ENCODE peak calls at places on chromosomes 3 and 15, in five cellular contexts. One of them, this sample, is unnamed.

GRCh38 chr3:123799544-123800351 is 84.4 kb downstream of the MYLK start:
- DNase-seq in heart left ventricle: no peak
- DNase-seq in coronary artery: no peak
- DNase-seq in thoracic aorta: no peak
- DNase-seq in brain microvascular endothelial cell: peak
- DNase-seq in this sample: peak

GRCh38 chr3:81249540-81250029 is 511.9 kb downstream of the GBE1 start:
- DNase-seq in coronary artery: no peak
- DNase-seq in thoracic aorta: no peak
- DNase-seq in heart left ventricle: no peak
- DNase-seq in brain microvascular endothelial cell: peak
- DNase-seq in this sample: peak

GRCh38 chr15:75025102-75025501 is 1.7 kb downstream of the PPCDC start:
- DNase-seq in heart left ventricle: no peak
- DNase-seq in brain microvascular endothelial cell: no peak
- DNase-seq in thoracic aorta: no peak
- DNase-seq in coronary artery: no peak
- DNase-seq in this sample: no peak

GRCh38 chr3:58617338-58617761 is 40.2 kb upstream of the FAM107A start:
- DNase-seq in thoracic aorta: no peak
- DNase-seq in coronary artery: no peak
- DNase-seq in brain microvascular endothelial cell: no peak
- DNase-seq in heart left ventricle: no peak
- DNase-seq in this sample: no peak

GRCh38 chr15:28986108-28986507 is 100.3 kb downstream of the APBA2 start:
- DNase-seq in brain microvascular endothelial cell: no peak
- DNase-seq in coronary artery: no peak
- DNase-seq in thoracic aorta: no peak
- DNase-seq in heart left ventricle: no peak
- DNase-seq in this sample: no peak

GRCh38 chr3:50985893-50986292 is 311.2 kb downstream of the DOCK3 start:
- DNase-seq in brain microvascular endothelial cell: no peak
- DNase-seq in heart left ventricle: no peak
- DNase-seq in coronary artery: no peak
- DNase-seq in thoracic aorta: no peak
- DNase-seq in this sample: no peak

GRCh38 chr15:57654136-57654845 is 52.2 kb upstream of the POLR2M start:
- DNase-seq in coronary artery: no peak
- DNase-seq in heart left ventricle: no peak
- DNase-seq in brain microvascular endothelial cell: no peak
- DNase-seq in thoracic aorta: no peak
- DNase-seq in this sample: no peak

GRCh38 chr3:113533534-113533892 is 1.2 kb downstream of the SIDT1 start:
- DNase-seq in coronary artery: no peak
- DNase-seq in thoracic aorta: no peak
- DNase-seq in brain microvascular endothelial cell: no peak
- DNase-seq in heart left ventricle: no peak
- DNase-seq in this sample: no peak

GRCh38 chr3:18419232-18419631 is 5.9 kb downstream of the SATB1 start:
- DNase-seq in heart left ventricle: no peak
- DNase-seq in brain microvascular endothelial cell: no peak
- DNase-seq in coronary artery: no peak
- DNase-seq in thoracic aorta: no peak
- DNase-seq in this sample: no peak

GRCh38 chr3:171892457-171892856 is 49.3 kb downstream of the TMEM212 start:
- DNase-seq in coronary artery: no peak
- DNase-seq in thoracic aorta: no peak
- DNase-seq in heart left ventricle: no peak
- DNase-seq in brain microvascular endothelial cell: no peak
- DNase-seq in this sample: no peak

GRCh38 chr15:38650936-38651327 is 86.3 kb upstream of the RASGRP1 start:
- DNase-seq in heart left ventricle: no peak
- DNase-seq in coronary artery: no peak
- DNase-seq in thoracic aorta: no peak
- DNase-seq in brain microvascular endothelial cell: no peak
- DNase-seq in this sample: no peak

GRCh38 chr3:27544372-27544865 is 60.2 kb upstream of the SLC4A7 start:
- DNase-seq in thoracic aorta: no peak
- DNase-seq in brain microvascular endothelial cell: no peak
- DNase-seq in coronary artery: no peak
- DNase-seq in heart left ventricle: no peak
- DNase-seq in this sample: peak

GRCh38 chr3:188449421-188449820 is 295.5 kb downstream of the LPP start:
- DNase-seq in coronary artery: no peak
- DNase-seq in thoracic aorta: no peak
- DNase-seq in brain microvascular endothelial cell: no peak
- DNase-seq in heart left ventricle: no peak
- DNase-seq in this sample: no peak

GRCh38 chr3:61233828-61234227 is 17.4 kb downstream of the FHIT start:
- DNase-seq in brain microvascular endothelial cell: no peak
- DNase-seq in thoracic aorta: no peak
- DNase-seq in heart left ventricle: no peak
- DNase-seq in coronary artery: no peak
- DNase-seq in this sample: no peak

GRCh38 chr3:106844638-106845037 is 532.6 kb upstream of the CCDC54 start:
- DNase-seq in heart left ventricle: no peak
- DNase-seq in coronary artery: no peak
- DNase-seq in brain microvascular endothelial cell: no peak
- DNase-seq in thoracic aorta: no peak
- DNase-seq in this sample: no peak

GRCh38 chr15:94300612-94301011 is 69.3 kb downstream of the MCTP2 start:
- DNase-seq in heart left ventricle: no peak
- DNase-seq in brain microvascular endothelial cell: no peak
- DNase-seq in coronary artery: no peak
- DNase-seq in thoracic aorta: no peak
- DNase-seq in this sample: no peak

GRCh38 chr3:23055733-23056376 is 147.3 kb upstream of the UBE2E2 start:
- DNase-seq in heart left ventricle: no peak
- DNase-seq in coronary artery: no peak
- DNase-seq in thoracic aorta: no peak
- DNase-seq in brain microvascular endothelial cell: peak
- DNase-seq in this sample: peak

GRCh38 chr15:42511010-42511396 is 15.6 kb downstream of the SNAP23 start:
- DNase-seq in brain microvascular endothelial cell: peak
- DNase-seq in coronary artery: no peak
- DNase-seq in thoracic aorta: no peak
- DNase-seq in heart left ventricle: no peak
- DNase-seq in this sample: peak

GRCh38 chr3:13513051-13513912 is 33.2 kb downstream of the HDAC11 start:
- DNase-seq in coronary artery: no peak
- DNase-seq in brain microvascular endothelial cell: no peak
- DNase-seq in thoracic aorta: no peak
- DNase-seq in heart left ventricle: no peak
- DNase-seq in this sample: peak

GRCh38 chr15:96335429-96335807 is 4.9 kb downstream of the NR2F2 start:
- DNase-seq in thoracic aorta: no peak
- DNase-seq in heart left ventricle: no peak
- DNase-seq in coronary artery: no peak
- DNase-seq in brain microvascular endothelial cell: peak
- DNase-seq in this sample: peak

GRCh38 chr15:96336045-96336642 is 5.6 kb downstream of the NR2F2 start:
- DNase-seq in coronary artery: no peak
- DNase-seq in thoracic aorta: no peak
- DNase-seq in heart left ventricle: no peak
- DNase-seq in brain microvascular endothelial cell: peak
- DNase-seq in this sample: peak

GRCh38 chr15:96334017-96334704 is 3.7 kb downstream of the NR2F2 start:
- DNase-seq in thoracic aorta: no peak
- DNase-seq in heart left ventricle: no peak
- DNase-seq in brain microvascular endothelial cell: peak
- DNase-seq in coronary artery: peak
- DNase-seq in this sample: peak

GRCh38 chr15:96333194-96334016 is 2.9 kb downstream of the NR2F2 start:
- DNase-seq in coronary artery: peak
- DNase-seq in brain microvascular endothelial cell: peak
- DNase-seq in thoracic aorta: no peak
- DNase-seq in heart left ventricle: peak
- DNase-seq in this sample: peak

DNA sequence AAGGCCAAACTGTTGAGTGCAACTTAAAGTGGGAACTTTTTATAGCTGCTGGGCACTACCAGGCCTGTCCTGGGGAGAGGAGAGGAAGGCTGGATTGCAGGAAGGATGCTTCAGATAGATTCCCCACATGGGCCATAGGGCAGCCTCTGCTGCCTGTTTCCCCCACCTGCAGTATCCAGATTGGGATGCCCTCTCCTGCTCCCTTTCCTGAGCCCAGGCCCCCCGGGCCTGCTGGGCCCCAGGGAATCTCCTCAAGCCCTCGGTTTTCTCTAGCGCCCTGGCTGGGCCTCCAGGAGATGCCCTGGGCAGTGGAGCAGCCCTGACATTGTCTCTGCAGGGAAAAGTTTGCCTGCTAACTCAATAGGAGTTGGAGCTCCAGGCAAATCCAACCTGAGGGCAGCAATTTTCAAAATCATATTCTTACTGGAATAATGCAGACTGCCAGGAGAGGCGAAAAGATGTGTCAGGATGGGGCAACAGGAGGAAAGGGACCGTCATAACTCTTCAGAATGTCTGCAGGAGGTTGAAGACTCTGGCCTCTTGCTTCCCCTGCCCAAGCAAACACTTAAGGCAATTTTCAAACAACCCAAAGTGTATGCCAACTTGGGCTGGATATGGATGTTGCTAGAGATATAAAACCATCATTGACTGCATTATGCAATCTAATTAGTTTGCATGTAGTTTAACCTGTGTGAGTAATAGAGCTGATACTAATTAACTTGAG is 4.4 kb downstream of the NR2F2 start:
- DNase-seq in coronary artery: no peak
- DNase-seq in thoracic aorta: no peak
- DNase-seq in heart left ventricle: no peak
- DNase-seq in brain microvascular endothelial cell: peak
- DNase-seq in this sample: peak
- H3K4me3 ChIP-seq in coronary artery: peak
- H3K4me3 ChIP-seq in thoracic aorta: peak
- H3K4me3 ChIP-seq in heart left ventricle: peak
- H3K4me3 ChIP-seq in brain microvascular endothelial cell: peak
- H3K4me3 ChIP-seq in this sample: peak

GRCh38 chr15:52520421-52520820 is 8.3 kb downstream of the MYO5A start:
- DNase-seq in thoracic aorta: no peak
- DNase-seq in heart left ventricle: no peak
- DNase-seq in brain microvascular endothelial cell: no peak
- DNase-seq in coronary artery: no peak
- DNase-seq in this sample: no peak
- TF ChIP-seq CTCF in thoracic aorta: no peak
- TF ChIP-seq CTCF in heart left ventricle: no peak
- TF ChIP-seq CTCF in brain microvascular endothelial cell: no peak
- TF ChIP-seq CTCF in coronary artery: no peak
- TF ChIP-seq CTCF in this sample: no peak

GRCh38 chr3:42501681-42502428 is 588 bp upstream of the VIPR1 start:
- DNase-seq in brain microvascular endothelial cell: peak
- DNase-seq in thoracic aorta: no peak
- DNase-seq in heart left ventricle: peak
- DNase-seq in coronary artery: peak
- DNase-seq in this sample: peak

GRCh38 chr3:42499478-42499871 is 3.0 kb upstream of the VIPR1 start:
- DNase-seq in heart left ventricle: no peak
- DNase-seq in brain microvascular endothelial cell: no peak
- DNase-seq in thoracic aorta: no peak
- DNase-seq in coronary artery: no peak
- DNase-seq in this sample: no peak

GRCh38 chr3:42500091-42500490 is 2.4 kb upstream of the VIPR1 start:
- DNase-seq in brain microvascular endothelial cell: no peak
- DNase-seq in thoracic aorta: no peak
- DNase-seq in coronary artery: peak
- DNase-seq in heart left ventricle: peak
- DNase-seq in this sample: no peak

GRCh38 chr3:42501321-42501680 is 1.1 kb upstream of the VIPR1 start:
- DNase-seq in thoracic aorta: no peak
- DNase-seq in brain microvascular endothelial cell: no peak
- DNase-seq in heart left ventricle: no peak
- DNase-seq in coronary artery: peak
- DNase-seq in this sample: no peak

GRCh38 chr3:42500909-42501308 is 1.5 kb upstream of the VIPR1 start:
- DNase-seq in thoracic aorta: no peak
- DNase-seq in heart left ventricle: no peak
- DNase-seq in brain microvascular endothelial cell: no peak
- DNase-seq in coronary artery: peak
- DNase-seq in this sample: no peak
- H3K4me3 ChIP-seq in thoracic aorta: no peak
- H3K4me3 ChIP-seq in heart left ventricle: peak
- H3K4me3 ChIP-seq in brain microvascular endothelial cell: no peak
- H3K4me3 ChIP-seq in coronary artery: no peak
- H3K4me3 ChIP-seq in this sample: no peak

GRCh38 chr3:64685331-64685799 is 2.4 kb downstream of the ADAMTS9 start:
- DNase-seq in brain microvascular endothelial cell: no peak
- DNase-seq in coronary artery: no peak
- DNase-seq in heart left ventricle: peak
- DNase-seq in thoracic aorta: no peak
- DNase-seq in this sample: peak
- TF ChIP-seq CTCF in brain microvascular endothelial cell: no peak
- TF ChIP-seq CTCF in coronary artery: no peak
- TF ChIP-seq CTCF in heart left ventricle: no peak
- TF ChIP-seq CTCF in thoracic aorta: no peak
- TF ChIP-seq CTCF in this sample: no peak

DNA sequence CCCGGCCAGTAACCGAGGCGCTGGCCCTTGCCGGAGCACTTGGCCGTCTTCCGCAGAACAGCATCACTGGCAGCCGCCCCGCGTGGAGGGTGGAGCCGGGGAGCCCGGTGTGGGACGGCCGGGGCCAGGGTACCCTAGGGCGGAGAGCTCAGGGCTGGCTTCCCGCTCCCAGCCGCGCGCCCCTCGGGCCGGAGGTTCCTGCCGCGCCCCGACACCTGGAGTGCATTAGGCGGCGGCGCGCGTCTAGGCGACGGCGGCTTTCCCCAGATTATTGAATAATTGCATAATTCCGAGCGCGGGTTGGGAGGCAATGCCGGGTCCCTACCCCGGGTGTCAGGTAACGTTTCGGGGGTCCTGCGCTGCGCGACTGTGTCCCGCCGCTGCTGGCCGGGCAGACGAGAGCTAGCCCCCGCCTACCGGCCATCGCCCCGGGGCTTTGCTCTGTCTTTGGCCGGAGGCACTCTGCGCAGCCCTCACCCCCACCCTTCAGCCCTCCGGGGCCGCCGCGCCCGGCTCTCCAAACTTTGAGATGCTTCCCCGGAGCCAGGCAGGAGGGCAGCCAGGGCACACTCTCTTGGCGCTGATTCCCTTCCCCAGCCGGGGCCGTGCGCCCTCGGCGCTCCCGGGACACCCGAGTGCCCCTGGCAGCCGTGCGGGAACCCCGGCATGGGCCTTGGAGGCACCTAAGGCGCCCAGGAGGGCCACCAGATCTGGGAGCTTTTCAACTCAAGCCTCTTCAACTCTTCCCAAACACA is 749 bp downstream of the ITGA11 start:
- DNase-seq in coronary artery: peak
- DNase-seq in thoracic aorta: no peak
- DNase-seq in brain microvascular endothelial cell: no peak
- DNase-seq in heart left ventricle: peak
- DNase-seq in this sample: no peak
- H3K4me3 ChIP-seq in coronary artery: peak
- H3K4me3 ChIP-seq in thoracic aorta: peak
- H3K4me3 ChIP-seq in brain microvascular endothelial cell: peak
- H3K4me3 ChIP-seq in heart left ventricle: peak
- H3K4me3 ChIP-seq in this sample: peak

This sample was measured in astrocyte of the spinal cord.